ENCODE peak calls at places on chromosomes 4 and X, in eight cellular contexts. One of them, this sample, is unnamed.
A peak's percentile ranks its signal among the peaks of the same experiment; 100 is the strongest.

GRCh38 chr4:98939892-98940298 is 11.0 kb upstream of the EIF4E start:
- DNase-seq in left colon: no peak
- DNase-seq in NCI-H82: peak; percentile 61
- DNase-seq in T-cell: no peak
- DNase-seq in SK-N-SH: peak; percentile 42
- DNase-seq in memory B cell: peak; percentile 11
- DNase-seq in activated CD4-positive, alpha-beta T cell treated with anti-CD3 and anti-CD28 coated beads for 48 hours: no peak
- DNase-seq in GM12865: peak; percentile 31
- DNase-seq in this sample: no peak

GRCh38 chr4:110484767-110485166 is 8.8 kb downstream of the ENPEP start:
- DNase-seq in NCI-H82: no peak
- DNase-seq in GM12865: peak; percentile 37
- DNase-seq in SK-N-SH: no peak
- DNase-seq in left colon: no peak
- DNase-seq in memory B cell: no peak
- DNase-seq in T-cell: no peak
- DNase-seq in activated CD4-positive, alpha-beta T cell treated with anti-CD3 and anti-CD28 coated beads for 48 hours: no peak
- DNase-seq in this sample: no peak

GRCh38 chr4:143251781-143252180 is 67.1 kb downstream of the USP38 start:
- DNase-seq in NCI-H82: no peak
- DNase-seq in SK-N-SH: no peak
- DNase-seq in GM12865: no peak
- DNase-seq in T-cell: no peak
- DNase-seq in left colon: no peak
- DNase-seq in activated CD4-positive, alpha-beta T cell treated with anti-CD3 and anti-CD28 coated beads for 48 hours: no peak
- DNase-seq in memory B cell: no peak
- DNase-seq in this sample: no peak

GRCh38 chr4:123546123-123546654 is 149.6 kb downstream of the SPRY1 start:
- DNase-seq in T-cell: no peak
- DNase-seq in memory B cell: no peak
- DNase-seq in left colon: no peak
- DNase-seq in GM12865: no peak
- DNase-seq in SK-N-SH: peak; percentile 25
- DNase-seq in NCI-H82: no peak
- DNase-seq in activated CD4-positive, alpha-beta T cell treated with anti-CD3 and anti-CD28 coated beads for 48 hours: no peak
- DNase-seq in this sample: no peak

GRCh38 chrX:69161371-69161770 is 3.9 kb downstream of the PJA1 start:
- DNase-seq in left colon: no peak
- DNase-seq in memory B cell: no peak
- DNase-seq in GM12865: no peak
- DNase-seq in T-cell: no peak
- DNase-seq in activated CD4-positive, alpha-beta T cell treated with anti-CD3 and anti-CD28 coated beads for 48 hours: no peak
- DNase-seq in NCI-H82: no peak
- DNase-seq in SK-N-SH: no peak
- DNase-seq in this sample: no peak

GRCh38 chrX:97308161-97308560 is 424.5 kb downstream of the RPA4 start:
- DNase-seq in memory B cell: no peak
- DNase-seq in T-cell: no peak
- DNase-seq in GM12865: no peak
- DNase-seq in left colon: no peak
- DNase-seq in activated CD4-positive, alpha-beta T cell treated with anti-CD3 and anti-CD28 coated beads for 48 hours: no peak
- DNase-seq in SK-N-SH: no peak
- DNase-seq in NCI-H82: no peak
- DNase-seq in this sample: no peak

GRCh38 chr4:25928956-25929336 is 14.9 kb downstream of the SMIM20 start:
- DNase-seq in NCI-H82: no peak
- DNase-seq in memory B cell: no peak
- DNase-seq in T-cell: no peak
- DNase-seq in GM12865: no peak
- DNase-seq in left colon: no peak
- DNase-seq in SK-N-SH: no peak
- DNase-seq in activated CD4-positive, alpha-beta T cell treated with anti-CD3 and anti-CD28 coated beads for 48 hours: no peak
- DNase-seq in this sample: no peak

GRCh38 chr4:155772459-155773195 is 13.8 kb downstream of the GUCY1B1 start:
- DNase-seq in SK-N-SH: no peak
- DNase-seq in T-cell: no peak
- DNase-seq in memory B cell: no peak
- DNase-seq in NCI-H82: no peak
- DNase-seq in activated CD4-positive, alpha-beta T cell treated with anti-CD3 and anti-CD28 coated beads for 48 hours: no peak
- DNase-seq in left colon: no peak
- DNase-seq in GM12865: no peak
- DNase-seq in this sample: no peak

GRCh38 chr4:78644744-78645330 is 93.3 kb downstream of the ANXA3 start:
- DNase-seq in activated CD4-positive, alpha-beta T cell treated with anti-CD3 and anti-CD28 coated beads for 48 hours: peak; percentile 62
- DNase-seq in T-cell: peak; percentile 36
- DNase-seq in left colon: peak; percentile 63
- DNase-seq in memory B cell: peak; percentile 61
- DNase-seq in NCI-H82: peak; percentile 71
- DNase-seq in SK-N-SH: peak; percentile 57
- DNase-seq in GM12865: peak; percentile 79
- DNase-seq in this sample: peak; percentile 58

GRCh38 chrX:153598541-153599191 is at the start of gene CCNQ:
- DNase-seq in GM12865: peak; percentile 36
- DNase-seq in left colon: no peak
- DNase-seq in NCI-H82: peak; percentile 42
- DNase-seq in SK-N-SH: peak; percentile 57
- DNase-seq in memory B cell: no peak
- DNase-seq in activated CD4-positive, alpha-beta T cell treated with anti-CD3 and anti-CD28 coated beads for 48 hours: peak; percentile 23
- DNase-seq in T-cell: no peak
- DNase-seq in this sample: peak; percentile 35

GRCh38 chr4:182874946-182875345 is 42.2 kb downstream of the DCTD start:
- DNase-seq in SK-N-SH: no peak
- DNase-seq in activated CD4-positive, alpha-beta T cell treated with anti-CD3 and anti-CD28 coated beads for 48 hours: no peak
- DNase-seq in T-cell: no peak
- DNase-seq in GM12865: no peak
- DNase-seq in left colon: no peak
- DNase-seq in memory B cell: no peak
- DNase-seq in NCI-H82: no peak
- DNase-seq in this sample: no peak

GRCh38 chr4:150136036-150136435 is 57.8 kb downstream of the DCLK2 start:
- DNase-seq in activated CD4-positive, alpha-beta T cell treated with anti-CD3 and anti-CD28 coated beads for 48 hours: no peak
- DNase-seq in NCI-H82: no peak
- DNase-seq in left colon: no peak
- DNase-seq in T-cell: no peak
- DNase-seq in GM12865: no peak
- DNase-seq in memory B cell: no peak
- DNase-seq in SK-N-SH: no peak
- DNase-seq in this sample: no peak

GRCh38 chr4:11914406-11914805 is 485.7 kb upstream of the HS3ST1 start:
- DNase-seq in GM12865: no peak
- DNase-seq in activated CD4-positive, alpha-beta T cell treated with anti-CD3 and anti-CD28 coated beads for 48 hours: no peak
- DNase-seq in left colon: no peak
- DNase-seq in SK-N-SH: no peak
- DNase-seq in NCI-H82: no peak
- DNase-seq in T-cell: no peak
- DNase-seq in memory B cell: no peak
- DNase-seq in this sample: no peak

GRCh38 chr4:17283832-17284231 is 228.1 kb downstream of the QDPR start:
- DNase-seq in left colon: no peak
- DNase-seq in T-cell: no peak
- DNase-seq in activated CD4-positive, alpha-beta T cell treated with anti-CD3 and anti-CD28 coated beads for 48 hours: no peak
- DNase-seq in SK-N-SH: no peak
- DNase-seq in GM12865: no peak
- DNase-seq in memory B cell: no peak
- DNase-seq in NCI-H82: no peak
- DNase-seq in this sample: no peak

GRCh38 chrX:70244881-70245280 is 10.4 kb downstream of the AWAT1 start:
- DNase-seq in NCI-H82: no peak
- DNase-seq in activated CD4-positive, alpha-beta T cell treated with anti-CD3 and anti-CD28 coated beads for 48 hours: no peak
- DNase-seq in memory B cell: no peak
- DNase-seq in GM12865: no peak
- DNase-seq in SK-N-SH: no peak
- DNase-seq in left colon: no peak
- DNase-seq in T-cell: no peak
- DNase-seq in this sample: no peak

GRCh38 chr4:2832981-2833670 is 10.5 kb upstream of the ADD1 start:
- DNase-seq in memory B cell: no peak
- DNase-seq in SK-N-SH: no peak
- DNase-seq in GM12865: no peak
- DNase-seq in left colon: peak; percentile 18
- DNase-seq in T-cell: no peak
- DNase-seq in NCI-H82: no peak
- DNase-seq in activated CD4-positive, alpha-beta T cell treated with anti-CD3 and anti-CD28 coated beads for 48 hours: no peak
- DNase-seq in this sample: peak; percentile 16

GRCh38 chr4:168886361-168886760 is 123.7 kb downstream of the CBR4 start:
- DNase-seq in NCI-H82: no peak
- DNase-seq in T-cell: no peak
- DNase-seq in memory B cell: no peak
- DNase-seq in activated CD4-positive, alpha-beta T cell treated with anti-CD3 and anti-CD28 coated beads for 48 hours: no peak
- DNase-seq in left colon: no peak
- DNase-seq in SK-N-SH: no peak
- DNase-seq in GM12865: no peak
- DNase-seq in this sample: no peak

GRCh38 chrX:100650841-100651240 is 6.8 kb downstream of the SRPX2 start:
- DNase-seq in GM12865: no peak
- DNase-seq in memory B cell: no peak
- DNase-seq in NCI-H82: peak; percentile 5
- DNase-seq in SK-N-SH: no peak
- DNase-seq in left colon: no peak
- DNase-seq in activated CD4-positive, alpha-beta T cell treated with anti-CD3 and anti-CD28 coated beads for 48 hours: no peak
- DNase-seq in T-cell: no peak
- DNase-seq in this sample: no peak

GRCh38 chrX:143853488-143853887 is 30.4 kb upstream of the UBE2NL start:
- DNase-seq in SK-N-SH: no peak
- DNase-seq in T-cell: no peak
- DNase-seq in GM12865: no peak
- DNase-seq in memory B cell: no peak
- DNase-seq in NCI-H82: no peak
- DNase-seq in left colon: no peak
- DNase-seq in activated CD4-positive, alpha-beta T cell treated with anti-CD3 and anti-CD28 coated beads for 48 hours: no peak
- DNase-seq in this sample: no peak

GRCh38 chr4:3013839-3014350 is 50.5 kb downstream of the GRK4 start:
- DNase-seq in NCI-H82: no peak
- DNase-seq in memory B cell: no peak
- DNase-seq in left colon: no peak
- DNase-seq in GM12865: peak; percentile 84
- DNase-seq in SK-N-SH: no peak
- DNase-seq in T-cell: no peak
- DNase-seq in activated CD4-positive, alpha-beta T cell treated with anti-CD3 and anti-CD28 coated beads for 48 hours: peak; percentile 54
- DNase-seq in this sample: peak; percentile 72

GRCh38 chr4:147480891-147481576 is at the start of gene EDNRA:
- DNase-seq in left colon: no peak
- DNase-seq in memory B cell: no peak
- DNase-seq in GM12865: no peak
- DNase-seq in SK-N-SH: peak; percentile 84
- DNase-seq in T-cell: no peak
- DNase-seq in NCI-H82: no peak
- DNase-seq in activated CD4-positive, alpha-beta T cell treated with anti-CD3 and anti-CD28 coated beads for 48 hours: peak; percentile 5
- DNase-seq in this sample: peak; percentile 16

GRCh38 chr4:159487284-159487747 is 384.4 kb downstream of the RAPGEF2 start:
- DNase-seq in GM12865: peak; percentile 71
- DNase-seq in SK-N-SH: peak; percentile 56
- DNase-seq in memory B cell: no peak
- DNase-seq in NCI-H82: peak; percentile 75
- DNase-seq in left colon: no peak
- DNase-seq in activated CD4-positive, alpha-beta T cell treated with anti-CD3 and anti-CD28 coated beads for 48 hours: peak; percentile 39
- DNase-seq in T-cell: no peak
- DNase-seq in this sample: peak; percentile 52

GRCh38 chrX:22406332-22406731 is 133.6 kb downstream of the CBLL2 start:
- DNase-seq in activated CD4-positive, alpha-beta T cell treated with anti-CD3 and anti-CD28 coated beads for 48 hours: no peak
- DNase-seq in left colon: no peak
- DNase-seq in GM12865: no peak
- DNase-seq in T-cell: no peak
- DNase-seq in NCI-H82: no peak
- DNase-seq in SK-N-SH: no peak
- DNase-seq in memory B cell: no peak
- DNase-seq in this sample: no peak

GRCh38 chr4:94126669-94127068 is 81.0 kb upstream of the SMARCAD1 start:
- DNase-seq in activated CD4-positive, alpha-beta T cell treated with anti-CD3 and anti-CD28 coated beads for 48 hours: no peak
- DNase-seq in T-cell: no peak
- DNase-seq in memory B cell: no peak
- DNase-seq in SK-N-SH: peak; percentile 40
- DNase-seq in NCI-H82: peak; percentile 17
- DNase-seq in left colon: no peak
- DNase-seq in GM12865: no peak
- DNase-seq in this sample: no peak

GRCh38 chrX:122880952-122881351 is 303.1 kb upstream of the GRIA3 start:
- DNase-seq in T-cell: no peak
- DNase-seq in NCI-H82: no peak
- DNase-seq in GM12865: no peak
- DNase-seq in SK-N-SH: no peak
- DNase-seq in left colon: no peak
- DNase-seq in memory B cell: no peak
- DNase-seq in activated CD4-positive, alpha-beta T cell treated with anti-CD3 and anti-CD28 coated beads for 48 hours: no peak
- DNase-seq in this sample: no peak

GRCh38 chr4:40314951-40315350 is 20.2 kb upstream of the CHRNA9 start:
- DNase-seq in left colon: no peak
- DNase-seq in memory B cell: no peak
- DNase-seq in GM12865: no peak
- DNase-seq in NCI-H82: no peak
- DNase-seq in activated CD4-positive, alpha-beta T cell treated with anti-CD3 and anti-CD28 coated beads for 48 hours: no peak
- DNase-seq in SK-N-SH: no peak
- DNase-seq in T-cell: no peak
- DNase-seq in this sample: no peak

GRCh38 chrX:48966796-48967579 is 4.7 kb downstream of the KCND1 start:
- DNase-seq in T-cell: no peak
- DNase-seq in GM12865: no peak
- DNase-seq in activated CD4-positive, alpha-beta T cell treated with anti-CD3 and anti-CD28 coated beads for 48 hours: no peak
- DNase-seq in memory B cell: no peak
- DNase-seq in left colon: no peak
- DNase-seq in SK-N-SH: no peak
- DNase-seq in NCI-H82: no peak
- DNase-seq in this sample: no peak